ENCODE peak calls at places on chromosome 7, in nine cellular contexts. I is CD4-positive, alpha-beta T cell; W is NCI-H460; L is frontal cortex; M is COR-L47; K is stimulated activated CD8-positive, alpha-beta memory T cell treated with anti-CD3 and anti-CD28 coated beads, Interleukin-4, amount 100 ng/mL, for 1 hour; H is transverse colon; T is T-helper 9 cell; Y is CD14-positive monocyte. E is an unnamed sample.

GRCh38 chr7:156002362-156003001 is 190.2 kb upstream of the SHH start:
- DNase-seq in L (no peak), H (no peak), M (no peak), I (no peak), T (no peak), K (no peak), W (no peak), Y (no peak), E (no peak)

GRCh38 chr7:200290-200689 is 7.9 kb downstream of the FAM20C start:
- DNase-seq in H (no peak), M (no peak), Y (no peak), W (no peak), T (no peak), I (no peak), L (no peak), K (no peak), E (no peak)

GRCh38 chr7:137626469-137627067 is 220.2 kb downstream of the DGKI start:
- DNase-seq in I (no peak), M (no peak), Y (no peak), T (no peak), W (peak; percentile 41), H (peak; percentile 28), L (no peak), K (no peak), E (peak; percentile 56)

GRCh38 chr7:11831383-11831726 is 643 bp downstream of the THSD7A start:
- DNase-seq in M (no peak), K (no peak), L (no peak), H (no peak), W (peak; percentile 6), T (no peak), I (no peak), Y (no peak), E (peak; percentile 60)

GRCh38 chr7:42180806-42181205 is 56.2 kb downstream of the GLI3 start:
- DNase-seq in Y (no peak), I (no peak), K (no peak), M (no peak), L (no peak), H (no peak), T (no peak), W (no peak), E (no peak)

GRCh38 chr7:128912281-128912680 is 1.8 kb upstream of the KCP start:
- DNase-seq in Y (peak; percentile 12), T (no peak), H (no peak), L (no peak), I (no peak), K (no peak), M (no peak), W (no peak), E (no peak)

GRCh38 chr7:88278881-88279280 is 27.8 kb downstream of the STEAP4 start:
- DNase-seq in W (no peak), T (no peak), L (no peak), M (no peak), I (no peak), Y (peak; percentile 48), K (no peak), H (no peak), E (no peak)

GRCh38 chr7:5702876-5703571 is 78.4 kb downstream of the RNF216 start:
- DNase-seq in M (peak; percentile 24), L (peak; percentile 43), H (no peak), W (no peak), Y (no peak), I (no peak), K (no peak), T (no peak), E (no peak)

GRCh38 chr7:78095549-78095948 is 297.0 kb downstream of the PHTF2 start:
- DNase-seq in Y (no peak), T (no peak), L (no peak), K (no peak), H (no peak), M (no peak), I (no peak), W (no peak), E (no peak)

GRCh38 chr7:55018361-55019328 is at the start of gene EGFR:
- DNase-seq in T (no peak), K (no peak), W (peak; percentile 33), M (no peak), L (peak; percentile 74), H (peak; percentile 86), Y (no peak), I (no peak), E (peak; percentile 49)

GRCh38 chr7:157932498-157933218 is 595.9 kb downstream of the DNAJB6 start:
- DNase-seq in Y (peak; percentile 5), H (no peak), T (no peak), W (peak; percentile 45), L (no peak), K (no peak), I (no peak), M (no peak), E (no peak)

GRCh38 chr7:7895754-7896153 is 72.8 kb upstream of the GLCCI1 start:
- DNase-seq in L (no peak), M (peak; percentile 18), Y (no peak), T (no peak), K (no peak), W (no peak), I (no peak), H (no peak), E (no peak)

GRCh38 chr7:111101856-111102646 is 11.1 kb downstream of the LRRN3 start:
- DNase-seq in L (no peak), I (no peak), Y (no peak), W (no peak), K (no peak), M (no peak), H (no peak), T (no peak), E (no peak)

GRCh38 chr7:27191081-27191715 is 6.2 kb upstream of the HOXA11 start:
- DNase-seq in K (no peak), W (no peak), M (no peak), L (no peak), Y (peak; percentile 29), I (no peak), T (no peak), H (peak; percentile 19), E (no peak)

GRCh38 chr7:3234851-3235250 is 66.2 kb upstream of the SDK1 start:
- DNase-seq in T (no peak), K (no peak), M (no peak), H (no peak), I (no peak), L (no peak), W (no peak), Y (no peak), E (no peak)